ENCODE peak calls at places on chromosomes 16 and 17, in nine cellular contexts. U, D, Y, W, S, M, V, B and A are unnamed samples.

GRCh38 chr16:80028581-80029380 is 428.2 kb upstream of the MAF start:
- DNase-seq in U (no peak), D (no peak), Y (no peak), W (no peak), S (no peak), M (no peak), V (no peak), B (no peak), A (no peak)

GRCh38 chr16:66193543-66194229 is 172.8 kb upstream of the CDH5 start:
- DNase-seq in U (no peak), D (no peak), Y (no peak), W (no peak), S (no peak), M (no peak), V (no peak), B (no peak), A (no peak)

GRCh38 chr16:68263559-68264127 is 683 bp upstream of the SLC7A6 start:
- DNase-seq in U (no peak), D (no peak), Y (no peak), W (no peak), S (no peak), M (no peak), V (no peak), B (no peak), A (no peak)

GRCh38 chr17:69597898-69598692 is 183.6 kb downstream of the MAP2K6 start:
- DNase-seq in U (no peak), D (no peak), Y (peak), W (no peak), S (no peak), M (peak), V (no peak), B (no peak), A (no peak)

GRCh38 chr16:19008770-19009169 is 25.0 kb downstream of the TMC7 start:
- DNase-seq in U (no peak), D (no peak), Y (peak), W (no peak), S (no peak), M (peak), V (no peak), B (no peak), A (no peak)

GRCh38 chr17:15289285-15290185 is 24.4 kb upstream of the PMP22 start:
- DNase-seq in U (no peak), D (no peak), Y (peak), W (no peak), S (no peak), M (peak), V (no peak), B (no peak), A (no peak)

GRCh38 chr17:43406676-43407645 is 8.2 kb downstream of the ARL4D start:
- DNase-seq in U (peak), D (no peak), Y (peak), W (no peak), S (no peak), M (peak), V (no peak), B (no peak), A (no peak)

GRCh38 chr16:88515925-88516324 is 54.3 kb upstream of the ZC3H18 start:
- DNase-seq in U (no peak), D (no peak), Y (no peak), W (no peak), S (no peak), M (no peak), V (no peak), B (no peak), A (no peak)

GRCh38 chr17:46777943-46778915 is 40.3 kb downstream of the WNT3 start:
- DNase-seq in U (no peak), D (no peak), Y (no peak), W (no peak), S (no peak), M (peak), V (no peak), B (no peak), A (no peak)

GRCh38 chr16:86390335-86390734 is 120.0 kb upstream of the FOXF1 start:
- DNase-seq in U (no peak), D (no peak), Y (no peak), W (no peak), S (no peak), M (no peak), V (no peak), B (no peak), A (no peak)